ENCODE peak calls at places on chromosomes 2 and 18, in ten cellular contexts. N, R, Y, W, V, G, A, M, K and Q are unnamed samples.

GRCh38 chr18:60500960-60501359 is 128.4 kb upstream of the MC4R start:
- DNase-seq in N (no peak), R (no peak), Y (no peak), W (no peak), V (no peak), G (no peak), A (no peak), M (no peak), K (no peak), Q (no peak)

GRCh38 chr2:111106720-111107119 is 14.0 kb upstream of the BCL2L11 start:
- DNase-seq in N (no peak), R (no peak), Y (no peak), W (no peak), V (no peak), G (no peak), A (no peak), M (no peak), K (no peak), Q (no peak)

GRCh38 chr18:46096651-46097300 is 1.3 kb downstream of the ATP5F1A start:
- DNase-seq in N (no peak), R (no peak), Y (no peak), W (no peak), V (peak; percentile 65), G (no peak), A (peak; percentile 15), M (no peak), K (no peak), Q (peak; percentile 84)

GRCh38 chr2:37827911-37828411 is 97.1 kb upstream of the RMDN2 start:
- DNase-seq in N (no peak), R (no peak), Y (no peak), W (no peak), V (no peak), G (no peak), A (no peak), M (no peak), K (peak; percentile 19), Q (no peak)

GRCh38 chr2:231222318-231223000 is 24.0 kb downstream of the ARMC9 start:
- DNase-seq in N (no peak), R (no peak), Y (no peak), W (no peak), V (no peak), G (no peak), A (no peak), M (no peak), K (no peak), Q (no peak)

GRCh38 chr2:235170536-235171510 is 219.0 kb downstream of the SH3BP4 start:
- DNase-seq in N (peak; percentile 56), R (no peak), Y (no peak), W (no peak), V (no peak), G (no peak), A (peak; percentile 86), M (no peak), K (peak; percentile 78), Q (no peak)

GRCh38 chr2:69390001-69390400 is 3.0 kb upstream of the GFPT1 start:
- DNase-seq in N (no peak), R (no peak), Y (no peak), W (no peak), V (no peak), G (no peak), A (no peak), M (no peak), K (no peak), Q (no peak)

GRCh38 chr18:78138993-78139496 is 840.6 kb upstream of the SALL3 start:
- DNase-seq in N (no peak), R (no peak), Y (no peak), W (no peak), V (no peak), G (no peak), A (no peak), M (no peak), K (no peak), Q (no peak)

GRCh38 chr2:67840460-67841068 is 222.2 kb downstream of the C1D start:
- DNase-seq in N (peak; percentile 32), R (peak; percentile 62), Y (no peak), W (peak; percentile 61), V (peak; percentile 34), G (peak; percentile 79), A (peak; percentile 72), M (peak; percentile 71), K (peak; percentile 34), Q (peak; percentile 87)

GRCh38 chr2:224354631-224355211 is 47.2 kb downstream of the FAM124B start:
- DNase-seq in N (no peak), R (no peak), Y (no peak), W (no peak), V (no peak), G (no peak), A (no peak), M (no peak), K (no peak), Q (no peak)

GRCh38 chr2:98777076-98777475 is 46.1 kb upstream of the MGAT4A start:
- DNase-seq in N (no peak), R (no peak), Y (no peak), W (no peak), V (no peak), G (no peak), A (no peak), M (no peak), K (no peak), Q (no peak)

GRCh38 chr2:118185210-118186109 is 97.2 kb downstream of the INSIG2 start:
- DNase-seq in N (no peak), R (peak; percentile 59), Y (peak; percentile 26), W (peak; percentile 65), V (peak; percentile 73), G (peak; percentile 83), A (peak; percentile 37), M (peak; percentile 63), K (peak; percentile 31), Q (peak; percentile 48)

GRCh38 chr2:226699321-226699720 is 100.3 kb downstream of the IRS1 start:
- DNase-seq in N (no peak), R (peak; percentile 53), Y (peak; percentile 19), W (no peak), V (no peak), G (peak; percentile 77), A (peak; percentile 12), M (peak; percentile 84), K (peak; percentile 9), Q (peak; percentile 58)

GRCh38 chr2:240565267-240566202 is 2.7 kb upstream of the RNPEPL1 start:
- DNase-seq in N (peak; percentile 87), R (peak; percentile 80), Y (peak; percentile 40), W (peak; percentile 89), V (peak; percentile 98), G (peak; percentile 93), A (peak; percentile 92), M (peak; percentile 89), K (peak; percentile 80), Q (peak; percentile 83)
- TF ChIP-seq POLR2A in N (peak; percentile 26), R (no peak), Y (no peak), W (peak; percentile 70), V (peak; percentile 73), G (no peak), A (peak; percentile 54), M (peak; percentile 67), K (peak; percentile 27), Q (no peak)

GRCh38 chr2:95531254-95531771 is 46.8 kb upstream of the TRIM43B start:
- DNase-seq in N (no peak), R (no peak), Y (no peak), W (no peak), V (no peak), G (no peak), A (no peak), M (no peak), K (no peak), Q (no peak)

GRCh38 chr2:95524195-95524594 is 39.6 kb upstream of the TRIM43B start:
- DNase-seq in N (no peak), R (no peak), Y (no peak), W (no peak), V (no peak), G (no peak), A (no peak), M (no peak), K (no peak), Q (no peak)

GRCh38 chr2:95530734-95531133 is 46.2 kb upstream of the TRIM43B start:
- DNase-seq in N (no peak), R (no peak), Y (no peak), W (no peak), V (no peak), G (no peak), A (no peak), M (no peak), K (peak; percentile 56), Q (no peak)

GRCh38 chr2:95525294-95526035 is 40.9 kb upstream of the TRIM43B start:
- DNase-seq in N (no peak), R (peak; percentile 67), Y (no peak), W (no peak), V (no peak), G (no peak), A (no peak), M (no peak), K (no peak), Q (no peak)

GRCh38 chr2:95526360-95527341 is 42.1 kb upstream of the TRIM43B start:
- DNase-seq in N (peak; percentile 29), R (peak; percentile 76), Y (no peak), W (peak; percentile 82), V (peak; percentile 50), G (no peak), A (peak; percentile 61), M (peak; percentile 66), K (peak; percentile 43), Q (no peak)
- TF ChIP-seq POLR2A in N (peak; percentile 44), R (peak; percentile 11), Y (no peak), W (peak; percentile 30), V (no peak), G (no peak), A (no peak), M (peak; percentile 40), K (peak; percentile 54), Q (no peak)

DNA sequence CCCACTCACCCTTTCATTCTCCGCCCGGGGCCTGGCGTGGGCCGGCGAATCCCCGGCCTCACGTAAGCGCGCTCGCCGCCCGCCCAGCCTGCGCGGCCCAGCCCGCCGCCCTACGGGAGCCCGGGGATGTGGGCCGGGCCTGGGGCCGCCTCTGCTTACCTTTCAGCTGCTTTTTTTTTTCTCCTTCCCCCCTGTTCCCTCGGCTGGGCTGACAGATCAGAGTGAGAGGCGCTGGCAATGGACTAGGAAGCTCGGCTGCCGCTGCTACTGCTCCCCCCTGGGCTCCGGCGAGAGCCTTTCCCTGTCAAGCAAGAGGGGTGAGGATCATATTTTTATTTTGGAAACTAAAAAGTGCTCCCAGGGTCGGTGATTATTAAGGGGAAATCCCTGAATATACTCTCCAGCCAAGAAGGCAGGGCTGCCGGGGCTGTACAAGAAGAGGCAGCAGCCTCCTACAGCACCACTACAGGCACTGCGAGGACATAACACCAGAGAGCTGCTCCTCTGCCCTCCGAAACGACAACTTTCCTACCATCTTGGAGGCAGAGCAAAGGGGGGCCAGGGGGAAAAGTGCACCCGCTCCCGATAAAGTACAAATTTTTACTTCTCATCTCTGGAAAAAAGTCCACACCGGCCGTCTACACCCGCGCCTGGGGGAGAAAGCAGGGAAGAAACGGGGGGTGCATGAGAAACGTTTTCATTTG is at the start of gene INO80D:
- DNase-seq in N (peak; percentile 62), R (peak; percentile 65), Y (peak; percentile 57), W (peak; percentile 87), V (peak; percentile 89), G (peak; percentile 88), A (peak; percentile 89), M (peak; percentile 82), K (peak; percentile 47), Q (peak; percentile 75)
- TF ChIP-seq POLR2A in N (peak; percentile 69), R (peak; percentile 59), Y (no peak), W (peak; percentile 84), V (peak; percentile 94), G (no peak), A (peak; percentile 49), M (peak; percentile 84), K (peak; percentile 76), Q (no peak)

DNA sequence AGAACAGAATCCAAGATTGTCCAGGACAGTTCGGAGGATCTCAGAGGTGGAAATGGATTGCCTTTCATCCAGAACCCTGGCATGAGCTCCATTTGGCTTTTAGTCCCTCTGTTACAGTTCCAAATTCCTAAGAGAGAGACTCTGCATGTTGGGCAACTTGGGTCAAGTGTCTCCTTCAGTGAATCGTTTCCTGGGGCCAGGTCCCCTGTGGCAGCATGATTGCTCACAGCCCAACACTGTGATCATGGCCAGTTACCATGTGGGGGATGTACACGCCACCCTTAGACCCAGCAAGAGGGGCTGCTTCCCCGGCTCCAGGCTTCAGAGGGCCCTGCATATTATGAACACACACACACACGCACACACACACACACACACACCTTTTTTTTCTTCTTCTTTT is 118.6 kb upstream of the GLI2 start:
- DNase-seq in N (no peak), R (no peak), Y (no peak), W (no peak), V (no peak), G (no peak), A (no peak), M (no peak), K (no peak), Q (no peak)
- TF ChIP-seq POLR2A in N (no peak), R (no peak), Y (no peak), W (no peak), V (no peak), G (no peak), A (no peak), M (no peak), K (no peak), Q (no peak)